ENCODE peak calls at places on chromosomes 16 and 17, in seven cellular contexts. One of them, this sample, is unnamed.

GRCh38 chr17:2996938-2997670 is 66.3 kb downstream of the OR1D5 start:
- DNase-seq in lung: no peak
- DNase-seq in glutamatergic neuron: no peak
- DNase-seq in mesothelial cell of epicardium: no peak
- DNase-seq in Peyer's patch: no peak
- DNase-seq in WTC11: no peak
- DNase-seq in omental fat pad: no peak
- DNase-seq in this sample: no peak

GRCh38 chr17:58331815-58332719 is 3.5 kb upstream of the TSPOAP1 start:
- DNase-seq in glutamatergic neuron: peak; percentile 10
- DNase-seq in mesothelial cell of epicardium: no peak
- DNase-seq in lung: peak; percentile 74
- DNase-seq in WTC11: peak; percentile 8
- DNase-seq in omental fat pad: no peak
- DNase-seq in Peyer's patch: peak; percentile 98
- DNase-seq in this sample: no peak

GRCh38 chr17:1865252-1866037 is 35.6 kb downstream of the RPA1 start:
- DNase-seq in lung: no peak
- DNase-seq in glutamatergic neuron: peak; percentile 34
- DNase-seq in Peyer's patch: no peak
- DNase-seq in mesothelial cell of epicardium: no peak
- DNase-seq in omental fat pad: no peak
- DNase-seq in WTC11: peak; percentile 37
- DNase-seq in this sample: no peak

GRCh38 chr16:67736858-67737257 is 17.7 kb upstream of the GFOD2 start:
- DNase-seq in lung: no peak
- DNase-seq in WTC11: no peak
- DNase-seq in glutamatergic neuron: no peak
- DNase-seq in Peyer's patch: no peak
- DNase-seq in omental fat pad: no peak
- DNase-seq in mesothelial cell of epicardium: no peak
- DNase-seq in this sample: no peak

GRCh38 chr17:42135664-42136653 is 13.4 kb downstream of the HSPB9 start:
- DNase-seq in glutamatergic neuron: no peak
- DNase-seq in lung: peak; percentile 90
- DNase-seq in omental fat pad: no peak
- DNase-seq in Peyer's patch: peak; percentile 66
- DNase-seq in WTC11: peak; percentile 69
- DNase-seq in mesothelial cell of epicardium: no peak
- DNase-seq in this sample: no peak

GRCh38 chr16:72983241-72983640 is 64.7 kb downstream of the ZFHX3 start:
- DNase-seq in mesothelial cell of epicardium: no peak
- DNase-seq in Peyer's patch: no peak
- DNase-seq in lung: no peak
- DNase-seq in WTC11: no peak
- DNase-seq in glutamatergic neuron: no peak
- DNase-seq in omental fat pad: no peak
- DNase-seq in this sample: no peak

GRCh38 chr16:685967-686366 is 1.8 kb upstream of the JMJD8 start:
- DNase-seq in glutamatergic neuron: peak; percentile 67
- DNase-seq in WTC11: peak; percentile 70
- DNase-seq in lung: no peak
- DNase-seq in omental fat pad: no peak
- DNase-seq in Peyer's patch: no peak
- DNase-seq in mesothelial cell of epicardium: no peak
- DNase-seq in this sample: peak; percentile 50

GRCh38 chr16:48448799-48449481 is 63.7 kb upstream of the SIAH1 start:
- DNase-seq in mesothelial cell of epicardium: no peak
- DNase-seq in glutamatergic neuron: no peak
- DNase-seq in WTC11: no peak
- DNase-seq in omental fat pad: no peak
- DNase-seq in Peyer's patch: no peak
- DNase-seq in lung: no peak
- DNase-seq in this sample: no peak

GRCh38 chr17:74243013-74243755 is 29.8 kb downstream of the TTYH2 start:
- DNase-seq in lung: no peak
- DNase-seq in WTC11: no peak
- DNase-seq in omental fat pad: no peak
- DNase-seq in mesothelial cell of epicardium: no peak
- DNase-seq in Peyer's patch: no peak
- DNase-seq in glutamatergic neuron: no peak
- DNase-seq in this sample: no peak

GRCh38 chr17:49229805-49230600 is 584 bp downstream of the PHOSPHO1 start:
- DNase-seq in WTC11: no peak
- DNase-seq in lung: no peak
- DNase-seq in mesothelial cell of epicardium: no peak
- DNase-seq in Peyer's patch: no peak
- DNase-seq in glutamatergic neuron: no peak
- DNase-seq in omental fat pad: no peak
- DNase-seq in this sample: no peak

GRCh38 chr16:68658974-68659360 is 13.9 kb downstream of the CDH3 start:
- DNase-seq in omental fat pad: no peak
- DNase-seq in Peyer's patch: no peak
- DNase-seq in glutamatergic neuron: no peak
- DNase-seq in lung: no peak
- DNase-seq in WTC11: no peak
- DNase-seq in mesothelial cell of epicardium: no peak
- DNase-seq in this sample: no peak

GRCh38 chr16:11557811-11558210 is 28.9 kb downstream of the LITAF start:
- DNase-seq in WTC11: no peak
- DNase-seq in mesothelial cell of epicardium: no peak
- DNase-seq in omental fat pad: no peak
- DNase-seq in glutamatergic neuron: no peak
- DNase-seq in Peyer's patch: no peak
- DNase-seq in lung: no peak
- DNase-seq in this sample: no peak

GRCh38 chr17:66425751-66426396 is 123.5 kb downstream of the PRKCA start:
- DNase-seq in mesothelial cell of epicardium: no peak
- DNase-seq in glutamatergic neuron: no peak
- DNase-seq in lung: no peak
- DNase-seq in omental fat pad: no peak
- DNase-seq in Peyer's patch: no peak
- DNase-seq in WTC11: no peak
- DNase-seq in this sample: no peak

GRCh38 chr17:82449883-82450356 is 632 bp downstream of the CYBC1 start:
- DNase-seq in mesothelial cell of epicardium: no peak
- DNase-seq in omental fat pad: no peak
- DNase-seq in glutamatergic neuron: no peak
- DNase-seq in Peyer's patch: peak; percentile 43
- DNase-seq in WTC11: no peak
- DNase-seq in lung: no peak
- DNase-seq in this sample: no peak

GRCh38 chr17:1559047-1559742 is 3.4 kb downstream of the PITPNA start:
- DNase-seq in omental fat pad: no peak
- DNase-seq in mesothelial cell of epicardium: no peak
- DNase-seq in Peyer's patch: no peak
- DNase-seq in WTC11: no peak
- DNase-seq in lung: no peak
- DNase-seq in glutamatergic neuron: no peak
- DNase-seq in this sample: no peak

GRCh38 chr16:10765772-10766171 is 22.1 kb downstream of the NUBP1 start:
- DNase-seq in omental fat pad: no peak
- DNase-seq in WTC11: no peak
- DNase-seq in Peyer's patch: no peak
- DNase-seq in lung: no peak
- DNase-seq in mesothelial cell of epicardium: no peak
- DNase-seq in glutamatergic neuron: no peak
- DNase-seq in this sample: no peak

GRCh38 chr16:19375561-19376158 is 42.0 kb upstream of the TMC5 start:
- DNase-seq in lung: no peak
- DNase-seq in omental fat pad: no peak
- DNase-seq in glutamatergic neuron: peak; percentile 58
- DNase-seq in WTC11: peak; percentile 59
- DNase-seq in Peyer's patch: peak; percentile 38
- DNase-seq in mesothelial cell of epicardium: no peak
- DNase-seq in this sample: peak; percentile 46

GRCh38 chr16:46762583-46762982 is 14.4 kb upstream of the MYLK3 start:
- DNase-seq in WTC11: no peak
- DNase-seq in omental fat pad: no peak
- DNase-seq in mesothelial cell of epicardium: no peak
- DNase-seq in lung: no peak
- DNase-seq in Peyer's patch: no peak
- DNase-seq in glutamatergic neuron: no peak
- DNase-seq in this sample: no peak

GRCh38 chr17:19718041-19718612 is 1.7 kb upstream of the SLC47A2 start:
- DNase-seq in lung: no peak
- DNase-seq in Peyer's patch: no peak
- DNase-seq in mesothelial cell of epicardium: no peak
- DNase-seq in glutamatergic neuron: no peak
- DNase-seq in WTC11: no peak
- DNase-seq in omental fat pad: no peak
- DNase-seq in this sample: no peak

GRCh38 chr17:5872831-5873230 is 197.3 kb upstream of the WSCD1 start:
- DNase-seq in WTC11: no peak
- DNase-seq in mesothelial cell of epicardium: no peak
- DNase-seq in omental fat pad: no peak
- DNase-seq in Peyer's patch: no peak
- DNase-seq in lung: no peak
- DNase-seq in glutamatergic neuron: no peak
- DNase-seq in this sample: no peak

GRCh38 chr16:87201052-87201451 is 116.1 kb downstream of the C16orf95 start:
- DNase-seq in WTC11: no peak
- DNase-seq in Peyer's patch: no peak
- DNase-seq in lung: peak; percentile 50
- DNase-seq in mesothelial cell of epicardium: no peak
- DNase-seq in glutamatergic neuron: no peak
- DNase-seq in omental fat pad: no peak
- DNase-seq in this sample: no peak

GRCh38 chr17:6457688-6458190 is 13.5 kb downstream of the PIMREG start:
- DNase-seq in omental fat pad: no peak
- DNase-seq in WTC11: no peak
- DNase-seq in mesothelial cell of epicardium: no peak
- DNase-seq in glutamatergic neuron: no peak
- DNase-seq in lung: no peak
- DNase-seq in Peyer's patch: no peak
- DNase-seq in this sample: no peak

GRCh38 chr17:16363749-16364536 is 10.7 kb upstream of the CENPV start:
- DNase-seq in WTC11: peak; percentile 85
- DNase-seq in mesothelial cell of epicardium: peak; percentile 34
- DNase-seq in omental fat pad: peak; percentile 84
- DNase-seq in Peyer's patch: peak; percentile 82
- DNase-seq in glutamatergic neuron: peak; percentile 85
- DNase-seq in lung: peak; percentile 77
- DNase-seq in this sample: peak; percentile 74

GRCh38 chr17:78412403-78412802 is 34.0 kb downstream of the PGS1 start:
- DNase-seq in mesothelial cell of epicardium: no peak
- DNase-seq in omental fat pad: no peak
- DNase-seq in WTC11: no peak
- DNase-seq in Peyer's patch: no peak
- DNase-seq in glutamatergic neuron: peak; percentile 41
- DNase-seq in lung: no peak
- DNase-seq in this sample: no peak
- TF ChIP-seq CTCF in mesothelial cell of epicardium: peak; percentile 42
- TF ChIP-seq CTCF in omental fat pad: no peak
- TF ChIP-seq CTCF in WTC11: no peak
- TF ChIP-seq CTCF in Peyer's patch: peak; percentile 44
- TF ChIP-seq CTCF in glutamatergic neuron: peak; percentile 65
- TF ChIP-seq CTCF in lung: no peak
- TF ChIP-seq CTCF in this sample: peak; percentile 57

GRCh38 chr17:38809828-38810227 is 10.5 kb upstream of the PIP4K2B start:
- DNase-seq in glutamatergic neuron: no peak
- DNase-seq in lung: no peak
- DNase-seq in Peyer's patch: no peak
- DNase-seq in omental fat pad: no peak
- DNase-seq in WTC11: no peak
- DNase-seq in mesothelial cell of epicardium: no peak
- DNase-seq in this sample: no peak

DNA sequence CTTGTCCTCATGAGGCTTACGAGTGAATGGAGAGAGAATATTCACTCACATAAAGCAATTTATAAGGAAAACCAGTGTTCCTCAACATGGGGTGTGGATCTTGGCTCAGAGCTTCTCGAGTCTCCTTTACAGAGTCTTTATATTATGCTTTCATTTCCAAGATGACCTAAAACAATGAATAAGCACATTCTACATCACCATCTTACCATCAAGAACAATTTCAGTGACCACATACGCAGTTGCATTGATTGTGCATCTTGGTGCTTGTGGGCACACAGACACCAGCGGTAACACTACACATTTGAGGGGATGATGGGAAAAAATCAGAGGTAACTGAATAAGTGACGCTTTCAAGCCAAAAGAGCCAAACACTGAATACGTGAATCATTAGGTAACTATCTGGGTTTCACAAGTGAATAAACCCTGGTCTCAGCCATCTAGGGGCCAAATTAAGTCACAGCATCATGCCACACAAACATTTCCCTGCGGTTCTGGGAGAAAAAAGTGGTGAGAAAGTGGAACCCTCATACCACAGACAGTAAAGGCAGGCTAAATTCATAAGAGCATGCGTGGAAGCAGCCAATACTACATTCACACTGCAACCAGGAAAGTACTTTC is 9.4 kb downstream of the CWC25 start:
- DNase-seq in lung: no peak
- DNase-seq in Peyer's patch: no peak
- DNase-seq in omental fat pad: no peak
- DNase-seq in glutamatergic neuron: no peak
- DNase-seq in WTC11: no peak
- DNase-seq in mesothelial cell of epicardium: no peak
- DNase-seq in this sample: no peak
- TF ChIP-seq CTCF in lung: no peak
- TF ChIP-seq CTCF in Peyer's patch: no peak
- TF ChIP-seq CTCF in omental fat pad: no peak
- TF ChIP-seq CTCF in glutamatergic neuron: no peak
- TF ChIP-seq CTCF in WTC11: no peak
- TF ChIP-seq CTCF in mesothelial cell of epicardium: no peak
- TF ChIP-seq CTCF in this sample: peak; percentile 39

DNA sequence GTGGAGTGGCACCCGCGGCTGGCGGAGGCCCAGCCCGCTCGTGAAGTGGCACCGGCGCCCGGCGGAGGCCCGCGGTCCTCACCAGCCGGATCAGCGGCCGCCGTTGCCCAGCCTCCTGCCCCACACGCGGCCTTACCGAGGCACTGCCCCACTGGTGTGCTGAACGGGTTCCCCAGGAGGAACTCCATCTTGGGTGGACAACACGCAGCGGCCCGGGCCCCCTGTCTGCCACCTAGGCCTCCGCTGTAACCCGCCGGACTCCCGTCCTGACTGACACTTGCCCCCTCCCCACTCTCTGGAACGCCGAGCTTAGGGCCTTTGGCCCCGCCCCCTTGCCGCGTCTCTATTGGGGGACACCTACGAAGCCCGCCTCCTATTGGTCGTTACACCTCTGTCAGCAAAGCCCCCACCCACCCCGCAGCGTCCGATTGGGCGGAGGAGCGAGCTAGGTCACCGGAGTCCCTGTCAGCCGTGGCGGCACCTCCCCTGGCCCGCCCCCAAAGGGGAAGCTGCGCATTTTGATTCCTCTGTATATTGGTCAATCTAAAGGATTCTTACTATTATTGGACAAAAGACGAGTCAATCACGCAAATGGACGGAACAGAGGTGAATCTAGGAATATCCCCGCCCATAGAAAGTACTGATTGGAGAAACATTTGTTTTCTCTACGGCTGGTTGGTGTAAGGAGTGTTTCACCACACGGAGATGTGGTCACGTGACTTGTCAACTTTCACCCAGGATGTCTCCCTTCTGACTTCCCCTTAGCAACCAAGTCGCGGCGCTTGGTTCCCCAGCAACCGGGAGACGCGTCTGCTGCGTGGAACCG is at the start of the genes DRC3 and TOM1L2:
- DNase-seq in glutamatergic neuron: peak; percentile 100
- DNase-seq in lung: peak; percentile 100
- DNase-seq in WTC11: peak; percentile 100
- DNase-seq in omental fat pad: peak; percentile 98
- DNase-seq in mesothelial cell of epicardium: peak; percentile 100
- DNase-seq in Peyer's patch: peak; percentile 100
- DNase-seq in this sample: peak; percentile 99
- TF ChIP-seq CTCF in glutamatergic neuron: peak; percentile 22
- TF ChIP-seq CTCF in lung: no peak
- TF ChIP-seq CTCF in WTC11: no peak
- TF ChIP-seq CTCF in omental fat pad: no peak
- TF ChIP-seq CTCF in mesothelial cell of epicardium: no peak
- TF ChIP-seq CTCF in Peyer's patch: peak; percentile 24
- TF ChIP-seq CTCF in this sample: no peak

GRCh38 chr17:80065478-80066170 is 29.2 kb downstream of the CCDC40 start:
- DNase-seq in mesothelial cell of epicardium: no peak
- DNase-seq in glutamatergic neuron: no peak
- DNase-seq in lung: no peak
- DNase-seq in WTC11: peak; percentile 53
- DNase-seq in omental fat pad: no peak
- DNase-seq in Peyer's patch: no peak
- DNase-seq in this sample: no peak
- TF ChIP-seq CTCF in mesothelial cell of epicardium: no peak
- TF ChIP-seq CTCF in glutamatergic neuron: no peak
- TF ChIP-seq CTCF in lung: no peak
- TF ChIP-seq CTCF in WTC11: no peak
- TF ChIP-seq CTCF in omental fat pad: no peak
- TF ChIP-seq CTCF in Peyer's patch: no peak
- TF ChIP-seq CTCF in this sample: no peak

This sample was measured in neural crest cell.